ENCODE peak calls at places on chromosomes 12 and 14, in six cellular contexts. G is BE2C, B is RWPE1, H is fibroblast of mammary gland, K is heart right ventricle, Q is lower leg skin. Z is an unnamed sample.

GRCh38 chr14:59268011-59268410 is 79.5 kb downstream of the DAAM1 start:
- DNase-seq in G (no peak), B (no peak), H (peak), K (no peak), Q (no peak), Z (no peak)

GRCh38 chr12:24561882-24562760 is 386.8 kb downstream of the BCAT1 start:
- DNase-seq in G (peak), B (no peak), H (peak), K (peak), Q (peak), Z (peak)

GRCh38 chr12:78490841-78491240 is 373.7 kb upstream of the SYT1 start:
- DNase-seq in G (no peak), B (no peak), H (no peak), K (no peak), Q (no peak), Z (no peak)

GRCh38 chr14:33052899-33053400 is 114.3 kb downstream of the NPAS3 start:
- DNase-seq in G (no peak), B (no peak), H (no peak), K (no peak), Q (no peak), Z (no peak)

GRCh38 chr14:66624319-66624937 is 116.5 kb downstream of the GPHN start:
- DNase-seq in G (peak), B (peak), H (peak), K (peak), Q (peak), Z (no peak)

GRCh38 chr12:25962932-25963525 is 4.5 kb downstream of the RASSF8 start:
- DNase-seq in G (no peak), B (no peak), H (peak), K (no peak), Q (no peak), Z (no peak)

GRCh38 chr14:26281280-26281998 is 316.4 kb downstream of the NOVA1 start:
- DNase-seq in G (no peak), B (no peak), H (peak), K (no peak), Q (no peak), Z (no peak)

GRCh38 chr12:87274594-87275245 is 754.5 kb downstream of the C12orf50 start:
- DNase-seq in G (peak), B (peak), H (peak), K (no peak), Q (no peak), Z (no peak)

GRCh38 chr14:61474021-61474420 is 152.6 kb downstream of the PRKCH start:
- DNase-seq in G (no peak), B (no peak), H (no peak), K (no peak), Q (no peak), Z (no peak)

GRCh38 chr12:93113317-93114006 is 184.4 kb upstream of the EEA1 start:
- DNase-seq in G (no peak), B (no peak), H (no peak), K (no peak), Q (no peak), Z (no peak)

GRCh38 chr12:82627799-82628198 is 58.9 kb upstream of the TMTC2 start:
- DNase-seq in G (no peak), B (peak), H (peak), K (no peak), Q (no peak), Z (no peak)

GRCh38 chr12:93079271-93079670 is 150.2 kb upstream of the EEA1 start:
- DNase-seq in G (no peak), B (no peak), H (no peak), K (no peak), Q (no peak), Z (no peak)

GRCh38 chr12:44317651-44318126 is 481.8 kb downstream of the TMEM117 start:
- DNase-seq in G (peak), B (no peak), H (peak), K (no peak), Q (no peak), Z (no peak)

GRCh38 chr14:31927348-31927826 is 149.7 kb upstream of the ARHGAP5 start:
- DNase-seq in G (no peak), B (peak), H (peak), K (peak), Q (no peak), Z (no peak)

GRCh38 chr12:40946612-40947194 is 241.4 kb upstream of the PDZRN4 start:
- DNase-seq in G (no peak), B (peak), H (peak), K (no peak), Q (no peak), Z (no peak)

GRCh38 chr14:40920380-40920779 is 686.3 kb upstream of the LRFN5 start:
- DNase-seq in G (no peak), B (no peak), H (no peak), K (no peak), Q (no peak), Z (no peak)

GRCh38 chr12:91219511-91219910 is 36.9 kb upstream of the DCN start:
- DNase-seq in G (no peak), B (no peak), H (peak), K (no peak), Q (no peak), Z (no peak)

GRCh38 chr14:35388656-35389314 is 15.8 kb downstream of the NFKBIA start:
- DNase-seq in G (no peak), B (no peak), H (no peak), K (no peak), Q (no peak), Z (no peak)

GRCh38 chr12:58877243-58877743 is 43.0 kb downstream of the LRIG3 start:
- DNase-seq in G (no peak), B (peak), H (peak), K (no peak), Q (no peak), Z (no peak)

GRCh38 chr12:31322651-31323248 is 3.2 kb downstream of the SINHCAF start:
- DNase-seq in G (no peak), B (peak), H (peak), K (no peak), Q (no peak), Z (no peak)

GRCh38 chr14:79629891-79630560 is 581.3 kb downstream of the DIO2 start:
- DNase-seq in G (no peak), B (no peak), H (no peak), K (no peak), Q (no peak), Z (no peak)

GRCh38 chr14:21070083-21070609 is at the start of gene ARHGEF40:
- DNase-seq in G (peak), B (peak), H (no peak), K (peak), Q (peak), Z (no peak)

GRCh38 chr12:120711411-120711810 is 1.2 kb downstream of the UNC119B start:
- DNase-seq in G (peak), B (peak), H (no peak), K (no peak), Q (no peak), Z (no peak)

GRCh38 chr14:102187044-102187443 is 47.3 kb downstream of the WDR20 start:
- DNase-seq in G (no peak), B (peak), H (peak), K (no peak), Q (no peak), Z (no peak)

GRCh38 chr14:32623300-32624093 is 294.4 kb downstream of the AKAP6 start:
- DNase-seq in G (peak), B (no peak), H (peak), K (no peak), Q (no peak), Z (no peak)

GRCh38 chr12:90826031-90826430 is 128.9 kb downstream of the CCER1 start:
- DNase-seq in G (no peak), B (no peak), H (no peak), K (no peak), Q (no peak), Z (no peak)

GRCh38 chr14:86532219-86532618 is 1002.3 kb downstream of the FLRT2 start:
- DNase-seq in G (no peak), B (no peak), H (peak), K (no peak), Q (no peak), Z (no peak)

GRCh38 chr14:26286066-26286791 is 311.6 kb downstream of the NOVA1 start:
- DNase-seq in G (no peak), B (no peak), H (peak), K (no peak), Q (no peak), Z (no peak)

GRCh38 chr14:22464422-22465142 is 124.4 kb downstream of the DAD1 start:
- DNase-seq in G (no peak), B (no peak), H (no peak), K (no peak), Q (no peak), Z (no peak)

GRCh38 chr14:102738373-102739189 is 38.7 kb upstream of the TRAF3 start:
- DNase-seq in G (no peak), B (no peak), H (no peak), K (no peak), Q (no peak), Z (no peak)

GRCh38 chr14:85273099-85273677 is 256.8 kb upstream of the FLRT2 start:
- DNase-seq in G (no peak), B (no peak), H (no peak), K (no peak), Q (no peak), Z (no peak)

GRCh38 chr12:116718578-116719454 is 19.1 kb downstream of the SPRING1 start:
- DNase-seq in G (no peak), B (no peak), H (peak), K (no peak), Q (no peak), Z (no peak)

GRCh38 chr12:107748472-107748871 is 12.5 kb downstream of the PRDM4 start:
- DNase-seq in G (no peak), B (peak), H (peak), K (no peak), Q (no peak), Z (no peak)

GRCh38 chr14:93729993-93730392 is 58.3 kb downstream of the PRIMA1 start:
- DNase-seq in G (no peak), B (peak), H (peak), K (no peak), Q (no peak), Z (no peak)

GRCh38 chr12:54232790-54233189 is 44.0 kb upstream of the SMUG1 start:
- DNase-seq in G (no peak), B (no peak), H (peak), K (no peak), Q (no peak), Z (no peak)
- TF ChIP-seq CTCF in G (peak), B (no peak), H (peak), K (no peak), Q (no peak), Z (peak)

GRCh38 chr12:19893514-19893913 is 454.2 kb downstream of the AEBP2 start:
- DNase-seq in G (no peak), B (peak), H (peak), K (no peak), Q (no peak), Z (no peak)
- TF ChIP-seq CTCF in G (peak), B (no peak), H (peak), K (peak), Q (no peak), Z (no peak)

GRCh38 chr12:12755923-12756322 is 29.5 kb upstream of the APOLD1 start:
- DNase-seq in G (no peak), B (no peak), H (no peak), K (no peak), Q (no peak), Z (peak)
- TF ChIP-seq CTCF in G (no peak), B (no peak), H (no peak), K (no peak), Q (no peak), Z (no peak)

GRCh38 chr12:132946507-132946820 is 9.6 kb downstream of the ZNF605 start:
- DNase-seq in G (no peak), B (no peak), H (no peak), K (no peak), Q (no peak), Z (no peak)

GRCh38 chr12:132949936-132950837 is 5.9 kb downstream of the ZNF605 start:
- DNase-seq in G (no peak), B (no peak), H (no peak), K (no peak), Q (no peak), Z (no peak)

GRCh38 chr12:132948146-132949066 is 7.7 kb downstream of the ZNF605 start:
- DNase-seq in G (no peak), B (no peak), H (no peak), K (no peak), Q (peak), Z (no peak)

GRCh38 chr12:132942611-132943010 is 13.5 kb downstream of the ZNF605 start:
- DNase-seq in G (no peak), B (no peak), H (no peak), K (no peak), Q (no peak), Z (no peak)

GRCh38 chr12:132945806-132946506 is 10.2 kb downstream of the ZNF605 start:
- DNase-seq in G (no peak), B (no peak), H (no peak), K (no peak), Q (no peak), Z (no peak)
- TF ChIP-seq CTCF in G (no peak), B (no peak), H (no peak), K (no peak), Q (no peak), Z (no peak)

DNA sequence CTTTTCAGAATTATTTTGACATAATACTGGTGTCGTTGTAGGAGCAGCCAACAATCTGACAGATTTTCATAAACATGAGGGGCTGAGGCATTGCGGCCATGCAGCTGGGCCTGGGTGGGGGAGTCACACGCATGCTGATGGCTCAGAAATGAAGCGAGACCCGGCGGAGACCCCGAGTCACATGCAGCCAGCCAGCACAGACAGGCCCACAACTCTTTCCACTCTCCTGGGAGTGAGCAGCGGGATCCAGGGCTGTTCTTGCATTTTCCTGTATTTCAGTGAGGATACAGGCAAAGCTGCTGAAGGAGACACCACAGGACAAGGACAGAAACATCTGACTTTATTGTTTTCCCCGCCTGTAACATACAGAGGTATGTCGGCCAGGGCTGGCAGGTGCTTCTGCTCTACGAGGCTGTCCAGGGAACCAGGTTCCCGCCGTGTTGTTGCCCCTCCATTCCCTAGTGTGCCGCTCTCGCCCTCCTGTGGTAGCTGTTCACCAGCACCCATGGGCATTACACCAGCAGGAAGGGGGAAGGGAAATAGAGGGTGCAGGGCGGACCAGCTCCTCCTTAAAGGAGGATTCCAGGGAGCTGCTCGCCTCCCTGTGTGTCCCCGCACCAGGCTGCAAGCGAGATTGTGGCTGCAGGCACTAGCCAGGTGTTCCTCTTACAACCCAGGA is 30.5 kb downstream of the FZD10 start:
- DNase-seq in G (no peak), B (no peak), H (no peak), K (no peak), Q (no peak), Z (peak)
- TF ChIP-seq CTCF in G (no peak), B (no peak), H (no peak), K (no peak), Q (no peak), Z (peak)

DNA sequence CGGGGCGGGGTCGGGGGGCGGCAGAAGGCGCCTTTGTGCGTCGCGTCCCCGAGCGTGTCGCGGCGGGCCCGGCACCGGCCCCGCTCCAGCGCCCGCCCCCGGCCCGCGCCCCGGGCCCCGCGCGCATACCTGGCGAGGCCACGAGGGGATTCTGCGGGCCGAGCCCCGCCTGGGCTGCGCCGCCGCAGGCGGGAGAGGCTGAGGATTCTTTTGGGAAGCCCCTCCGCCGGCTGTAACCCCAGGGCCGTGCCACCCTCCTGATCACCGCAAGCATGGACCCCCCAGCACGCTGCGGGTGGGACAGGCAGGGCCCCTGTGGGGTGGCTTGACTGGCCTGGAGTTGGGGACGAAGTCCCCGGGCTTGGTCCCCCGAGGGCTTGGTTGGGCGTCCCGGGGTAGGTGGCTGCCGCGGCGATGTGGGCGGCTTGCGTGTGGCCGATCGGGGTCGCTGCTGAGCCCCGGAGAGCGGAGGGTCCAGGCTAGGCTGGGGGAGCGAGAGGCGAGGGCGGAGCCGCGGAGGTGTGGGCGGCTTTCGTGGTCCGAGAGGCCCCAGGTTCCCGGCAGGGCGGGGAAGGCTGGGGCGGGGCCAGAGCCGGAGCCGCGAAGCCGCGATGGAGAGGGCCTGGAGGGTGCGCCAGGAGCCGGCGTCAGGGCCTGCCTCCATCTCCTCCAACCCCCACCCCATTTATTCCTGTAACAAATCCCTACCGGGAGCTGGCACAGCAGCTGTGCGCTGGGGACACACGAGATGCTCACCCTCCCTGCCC is 28.4 kb upstream of the GPR132 start:
- DNase-seq in G (peak), B (peak), H (peak), K (peak), Q (peak), Z (peak)
- TF ChIP-seq CTCF in G (peak), B (peak), H (no peak), K (peak), Q (no peak), Z (peak)

GRCh38 chr14:23566782-23567185 is 807 bp downstream of the AP1G2 start:
- DNase-seq in G (no peak), B (no peak), H (no peak), K (no peak), Q (no peak), Z (no peak)
- TF ChIP-seq CTCF in G (peak), B (no peak), H (peak), K (no peak), Q (no peak), Z (peak)

Z was measured in type B pancreatic cell.